ENCODE peak calls at places on chromosomes 16 and 17, in eight cellular contexts. P, Z, A, N, V, Q, W and D are unnamed samples.

GRCh38 chr17:45366049-45366448 is 49.2 kb upstream of the MAP3K14 start:
- DNase-seq in N (no peak), A (no peak), Z (no peak), P (no peak), Q (no peak), V (no peak), W (no peak), D (no peak)

GRCh38 chr17:20787281-20787680 is 207.8 kb downstream of the CDRT15L2 start:
- DNase-seq in V (no peak), Z (no peak), N (no peak), P (no peak), W (no peak), Q (no peak), A (no peak), D (no peak)

GRCh38 chr17:66343531-66344078 is 41.2 kb downstream of the PRKCA start:
- DNase-seq in A (no peak), W (no peak), Z (no peak), N (no peak), P (no peak), V (no peak), Q (no peak), D (no peak)

GRCh38 chr16:89119661-89120141 is 26.0 kb downstream of the ACSF3 start:
- DNase-seq in P (no peak), W (peak; percentile 69), Z (no peak), Q (no peak), N (no peak), V (peak; percentile 88), A (no peak), D (no peak)

GRCh38 chr17:77269696-77270681 is 129.2 kb downstream of the SEC14L1 start:
- DNase-seq in Z (no peak), W (peak; percentile 53), A (no peak), V (no peak), Q (no peak), N (no peak), P (no peak), D (no peak)

GRCh38 chr17:42623732-42624596 is 14.5 kb downstream of the TUBG1 start:
- DNase-seq in N (no peak), W (no peak), A (no peak), P (no peak), Q (peak; percentile 56), V (no peak), Z (peak; percentile 71), D (no peak)

GRCh38 chr16:87344931-87345631 is 27.9 kb upstream of the C16orf95 start:
- DNase-seq in Q (no peak), V (no peak), A (no peak), N (no peak), Z (no peak), P (no peak), W (no peak), D (no peak)

GRCh38 chr17:1223662-1224061 is 43.9 kb upstream of the ABR start:
- DNase-seq in A (no peak), P (no peak), Q (no peak), V (no peak), N (no peak), W (peak; percentile 33), Z (no peak), D (no peak)

GRCh38 chr16:31335431-31335830 is 19.5 kb upstream of the ITGAX start:
- DNase-seq in Q (no peak), P (no peak), N (no peak), Z (no peak), A (peak; percentile 35), V (no peak), W (no peak), D (peak; percentile 2)

GRCh38 chr16:51326131-51326856 is 175.2 kb upstream of the SALL1 start:
- DNase-seq in W (no peak), Z (peak; percentile 11), V (no peak), A (no peak), N (peak; percentile 85), Q (no peak), P (peak; percentile 23), D (no peak)

GRCh38 chr16:7805997-7806396 is 473.4 kb downstream of the RBFOX1 start:
- DNase-seq in W (no peak), P (no peak), V (no peak), N (no peak), A (no peak), Q (no peak), Z (no peak), D (no peak)

GRCh38 chr16:65414284-65414984 is 292.6 kb upstream of the CDH11 start:
- DNase-seq in W (no peak), A (no peak), Z (peak; percentile 30), P (peak; percentile 49), N (peak; percentile 89), Q (no peak), V (no peak), D (no peak)

GRCh38 chr17:69818467-69818866 is 256.6 kb upstream of the KCNJ16 start:
- DNase-seq in A (no peak), Q (no peak), P (no peak), Z (no peak), W (no peak), V (no peak), N (no peak), D (no peak)

GRCh38 chr16:57607676-57608461 is 20.6 kb upstream of the ADGRG1 start:
- DNase-seq in Z (no peak), P (no peak), N (no peak), W (no peak), V (peak; percentile 42), Q (no peak), A (peak; percentile 25), D (no peak)

GRCh38 chr16:65658339-65659275 is 536.7 kb upstream of the CDH11 start:
- DNase-seq in W (no peak), P (peak; percentile 52), N (peak; percentile 91), Q (no peak), A (no peak), Z (peak; percentile 99), V (no peak), D (no peak)

GRCh38 chr17:57607553-57608120 is 137.5 kb downstream of the CCDC182 start:
- DNase-seq in N (no peak), V (peak; percentile 22), Z (peak; percentile 45), P (no peak), Q (no peak), W (no peak), A (peak; percentile 24), D (no peak)

GRCh38 chr16:4371481-4372314 is at the start of gene VASN:
- DNase-seq in Q (peak; percentile 40), N (peak; percentile 77), W (peak; percentile 93), P (no peak), V (no peak), Z (no peak), A (peak; percentile 94), D (peak; percentile 97)

GRCh38 chr17:2853111-2853721 is 57.0 kb downstream of the RAP1GAP2 start:
- DNase-seq in N (peak; percentile 46), Q (no peak), P (no peak), A (peak; percentile 80), V (no peak), Z (no peak), W (peak; percentile 88), D (peak; percentile 55)

GRCh38 chr16:89572478-89573205 is 2.9 kb upstream of the CPNE7 start:
- DNase-seq in V (no peak), N (no peak), A (no peak), P (no peak), Z (no peak), Q (no peak), W (no peak), D (no peak)

GRCh38 chr17:74767111-74767516 is 9.0 kb downstream of the NAT9 start:
- DNase-seq in N (no peak), A (no peak), Q (no peak), P (no peak), W (no peak), V (peak; percentile 64), Z (no peak), D (no peak)

GRCh38 chr16:62254847-62255246 is 218.6 kb upstream of the CDH8 start:
- DNase-seq in V (no peak), Q (no peak), Z (peak; percentile 74), P (no peak), N (no peak), W (no peak), A (no peak), D (no peak)

GRCh38 chr17:231966-232807 is 50.7 kb upstream of the DOC2B start:
- DNase-seq in Q (no peak), A (peak; percentile 35), V (peak; percentile 64), W (no peak), P (no peak), Z (no peak), N (no peak), D (peak; percentile 34)

GRCh38 chr17:73823684-73824083 is 179.4 kb upstream of the SDK2 start:
- DNase-seq in W (no peak), N (no peak), P (no peak), Z (no peak), V (no peak), Q (no peak), A (no peak), D (no peak)

GRCh38 chr17:7841622-7842379 is 7.8 kb downstream of the KDM6B start:
- DNase-seq in A (peak; percentile 97), V (peak; percentile 97), N (peak; percentile 86), P (no peak), W (peak; percentile 97), Q (peak; percentile 79), Z (no peak), D (peak; percentile 82)
- TF ChIP-seq CTCF in A (no peak), V (peak; percentile 68), N (peak; percentile 37), P (peak; percentile 23), W (no peak), Q (no peak), Z (no peak), D (peak; percentile 14)

GRCh38 chr17:8110456-8110804 is 7.9 kb downstream of the ALOXE3 start:
- DNase-seq in P (no peak), Z (no peak), Q (no peak), W (no peak), N (no peak), V (no peak), A (no peak), D (no peak)
- TF ChIP-seq CTCF in P (no peak), Z (peak; percentile 2), Q (no peak), W (no peak), N (peak; percentile 35), V (peak; percentile 39), A (no peak), D (no peak)

GRCh38 chr16:72947379-72948237 is 100.3 kb downstream of the ZFHX3 start:
- DNase-seq in N (no peak), V (no peak), Q (no peak), A (peak; percentile 80), Z (no peak), P (no peak), W (no peak), D (no peak)
- TF ChIP-seq CTCF in N (no peak), V (no peak), Q (no peak), A (no peak), Z (no peak), P (no peak), W (no peak), D (no peak)

DNA sequence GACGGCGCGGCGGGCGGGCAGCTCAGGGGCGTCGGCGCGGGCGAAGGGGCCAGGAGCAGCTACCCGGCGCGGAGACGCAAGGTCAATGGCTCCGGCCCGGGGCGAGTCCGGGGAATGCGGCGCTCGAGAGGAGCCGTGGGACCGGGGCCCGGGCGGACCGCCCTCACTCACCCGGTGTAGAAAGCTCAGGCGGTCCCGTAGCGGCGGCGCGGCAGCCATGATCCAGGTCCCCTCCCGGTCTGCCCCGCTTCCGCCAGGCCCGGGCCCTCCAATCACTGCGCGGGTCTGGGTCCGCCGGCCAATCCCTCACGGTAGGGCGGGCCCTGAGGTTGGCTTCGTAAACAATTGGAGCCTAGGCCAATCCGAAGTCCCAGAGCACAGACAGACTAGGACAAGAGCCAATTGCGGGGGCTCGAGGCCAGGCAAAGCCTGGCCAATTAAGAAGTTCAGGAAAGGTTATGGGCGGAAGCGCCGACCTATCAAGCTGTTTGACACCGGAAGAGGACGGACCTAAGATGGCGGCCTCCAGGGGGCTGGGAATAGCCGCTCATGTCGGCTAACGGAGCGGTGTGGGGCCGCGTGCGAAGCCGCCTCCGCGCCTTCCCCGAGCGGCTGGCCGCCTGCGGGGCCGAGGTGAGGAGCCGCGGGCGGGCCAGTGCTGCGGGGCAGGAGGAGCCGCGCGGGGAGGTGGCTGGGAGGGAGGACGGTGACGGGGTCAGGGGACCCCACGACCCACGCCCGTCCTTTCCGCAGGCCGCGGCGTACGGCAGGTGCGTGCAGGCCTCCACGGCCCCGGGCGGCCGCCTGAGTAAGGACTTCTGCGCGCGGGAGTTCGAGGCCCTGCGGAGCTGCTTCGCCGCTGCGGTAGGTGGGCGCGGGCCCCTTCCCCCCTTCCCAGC is at the start of the genes NDUFAF8 and TEPSIN:
- DNase-seq in A (peak; percentile 99), N (peak; percentile 99), Q (peak; percentile 100), W (peak; percentile 95), V (no peak), Z (peak; percentile 96), P (peak; percentile 97), D (peak; percentile 100)
- TF ChIP-seq CTCF in A (peak; percentile 25), N (no peak), Q (no peak), W (no peak), V (no peak), Z (no peak), P (no peak), D (no peak)